ENCODE peak calls at places on chromosomes 2 and 18, in four cellular contexts. L is right cardiac atrium, N is body of pancreas, D is OCI-LY7. G is an unnamed sample.

GRCh38 chr2:4192119-4192518 is 488.7 kb downstream of the DCDC2C start:
- DNase-seq in L (no peak), N (no peak), D (no peak), G (no peak)

GRCh38 chr2:150646746-150647145 is 159.3 kb upstream of the RND3 start:
- DNase-seq in D (no peak), L (no peak), N (no peak), G (no peak)

GRCh38 chr18:22778996-22779395 is 154.1 kb upstream of the RBBP8 start:
- DNase-seq in D (no peak), N (no peak), L (peak; percentile 34), G (no peak)

GRCh38 chr2:197435598-197436435 is 989 bp upstream of the SF3B1 start:
- DNase-seq in D (peak; percentile 27), N (peak; percentile 9), L (no peak), G (no peak)

GRCh38 chr18:59437851-59438250 is 78.8 kb upstream of the LMAN1 start:
- DNase-seq in L (no peak), D (no peak), N (no peak), G (no peak)

GRCh38 chr18:79559121-79559835 is 120.3 kb upstream of the CTDP1 start:
- DNase-seq in L (no peak), N (no peak), D (no peak), G (peak; percentile 22)

GRCh38 chr18:34117319-34117718 is 107.4 kb downstream of the NOL4 start:
- DNase-seq in L (no peak), D (no peak), N (no peak), G (no peak)

GRCh38 chr2:68925298-68925885 is 27.3 kb downstream of the GKN2 start:
- DNase-seq in N (peak; percentile 53), L (no peak), D (peak; percentile 79), G (no peak)

GRCh38 chr2:233360771-233361176 is 6.5 kb downstream of the DGKD start:
- DNase-seq in N (no peak), L (peak; percentile 57), D (no peak), G (no peak)

GRCh38 chr2:161992526-161992925 is 81.5 kb downstream of the DPP4 start:
- DNase-seq in D (no peak), N (no peak), L (peak; percentile 38), G (no peak)

GRCh38 chr2:61436092-61436491 is 34.8 kb downstream of the USP34 start:
- DNase-seq in L (no peak), D (no peak), N (no peak), G (no peak)

GRCh38 chr2:188668017-188668663 is 306.0 kb upstream of the COL3A1 start:
- DNase-seq in L (no peak), D (no peak), N (no peak), G (no peak)

GRCh38 chr18:46340716-46341115 is 236.5 kb downstream of the HAUS1 start:
- DNase-seq in D (no peak), N (no peak), L (no peak), G (no peak)

GRCh38 chr2:109482371-109482841 is 131.4 kb downstream of the SEPTIN10 start:
- DNase-seq in L (peak; percentile 80), D (no peak), N (no peak), G (no peak)

GRCh38 chr18:57077786-57078552 is 68.9 kb upstream of the BOD1L2 start:
- DNase-seq in N (no peak), L (no peak), D (peak; percentile 85), G (no peak)

GRCh38 chr2:11357428-11357972 is 13.1 kb upstream of the ROCK2 start:
- DNase-seq in L (no peak), D (no peak), N (peak; percentile 70), G (no peak)

GRCh38 chr18:75491361-75491760 is 63.9 kb upstream of the SMIM21 start:
- DNase-seq in D (no peak), L (no peak), N (no peak), G (no peak)

GRCh38 chr18:7459851-7460774 is 107.0 kb upstream of the PTPRM start:
- DNase-seq in L (peak; percentile 69), D (no peak), N (no peak), G (no peak)

GRCh38 chr2:121994238-121995206 is 239.1 kb downstream of the TSN start:
- DNase-seq in D (no peak), N (no peak), L (no peak), G (no peak)

GRCh38 chr2:65049010-65049639 is 7.1 kb upstream of the CEP68 start:
- DNase-seq in D (no peak), L (no peak), N (no peak), G (no peak)

GRCh38 chr2:190881074-190881479 is 456 bp downstream of the GLS start:
- DNase-seq in N (no peak), L (no peak), D (no peak), G (no peak)

GRCh38 chr18:39675358-39675757 is 2109.8 kb upstream of the CELF4 start:
- DNase-seq in D (no peak), L (peak; percentile 18), N (no peak), G (no peak)

GRCh38 chr2:216023055-216023648 is 9.8 kb upstream of the MREG start:
- DNase-seq in N (peak; percentile 61), L (no peak), D (peak; percentile 58), G (no peak)

GRCh38 chr2:127455566-127456493 is 37.6 kb downstream of the PROC start:
- DNase-seq in D (no peak), N (no peak), L (no peak), G (no peak)

GRCh38 chr2:120862254-120863172 is 126.8 kb downstream of the GLI2 start:
- DNase-seq in N (no peak), D (no peak), L (peak; percentile 73), G (no peak)

GRCh38 chr2:216057688-216058193 is 23.9 kb downstream of the PECR start:
- DNase-seq in N (peak; percentile 29), D (peak; percentile 49), L (no peak), G (no peak)

GRCh38 chr2:168224346-168224745 is 23.0 kb downstream of the STK39 start:
- DNase-seq in D (no peak), L (no peak), N (no peak), G (no peak)

GRCh38 chr2:168997794-168998193 is 33.3 kb downstream of the ABCB11 start:
- DNase-seq in N (no peak), L (no peak), D (no peak), G (no peak)

GRCh38 chr18:59140287-59140885 is 702 bp downstream of the SEC11C start:
- DNase-seq in L (no peak), D (no peak), N (peak; percentile 35), G (peak; percentile 17)

GRCh38 chr2:201452058-201452736 is 657 bp downstream of the STRADB start:
- DNase-seq in N (no peak), D (no peak), L (peak; percentile 51), G (no peak)

GRCh38 chr18:27094621-27095020 is 90.5 kb downstream of the CHST9 start:
- DNase-seq in N (no peak), L (no peak), D (no peak), G (no peak)

GRCh38 chr2:218944759-218945404 is 14.6 kb upstream of the CDK5R2 start:
- DNase-seq in N (no peak), D (no peak), L (no peak), G (no peak)

GRCh38 chr2:165868211-165868610 is 74.2 kb upstream of the GALNT3 start:
- DNase-seq in N (no peak), L (no peak), D (no peak), G (no peak)

GRCh38 chr2:70411489-70412081 is 109.7 kb upstream of the FAM136A start:
- DNase-seq in N (no peak), D (no peak), L (no peak), G (no peak)

GRCh38 chr2:238794050-238794449 is 53.8 kb upstream of the TWIST2 start:
- DNase-seq in D (no peak), N (no peak), L (no peak), G (no peak)

GRCh38 chr2:100235098-100235497 is 87.2 kb downstream of the LONRF2 start:
- DNase-seq in D (peak; percentile 90), N (no peak), L (no peak), G (no peak)

GRCh38 chr2:158464426-158465281 is 7.9 kb downstream of the PKP4 start:
- DNase-seq in D (peak; percentile 40), N (no peak), L (no peak), G (no peak)

GRCh38 chr2:74873678-74874640 is 40.0 kb downstream of the HK2 start:
- DNase-seq in D (no peak), L (no peak), N (no peak), G (no peak)

GRCh38 chr2:74869522-74869921 is 35.6 kb downstream of the HK2 start:
- DNase-seq in N (no peak), L (no peak), D (no peak), G (no peak)

GRCh38 chr2:74873041-74873440 is 39.1 kb downstream of the HK2 start:
- DNase-seq in D (no peak), L (no peak), N (no peak), G (no peak)

GRCh38 chr2:74871414-74871813 is 37.5 kb downstream of the HK2 start:
- DNase-seq in L (no peak), D (no peak), N (no peak), G (no peak)

DNA sequence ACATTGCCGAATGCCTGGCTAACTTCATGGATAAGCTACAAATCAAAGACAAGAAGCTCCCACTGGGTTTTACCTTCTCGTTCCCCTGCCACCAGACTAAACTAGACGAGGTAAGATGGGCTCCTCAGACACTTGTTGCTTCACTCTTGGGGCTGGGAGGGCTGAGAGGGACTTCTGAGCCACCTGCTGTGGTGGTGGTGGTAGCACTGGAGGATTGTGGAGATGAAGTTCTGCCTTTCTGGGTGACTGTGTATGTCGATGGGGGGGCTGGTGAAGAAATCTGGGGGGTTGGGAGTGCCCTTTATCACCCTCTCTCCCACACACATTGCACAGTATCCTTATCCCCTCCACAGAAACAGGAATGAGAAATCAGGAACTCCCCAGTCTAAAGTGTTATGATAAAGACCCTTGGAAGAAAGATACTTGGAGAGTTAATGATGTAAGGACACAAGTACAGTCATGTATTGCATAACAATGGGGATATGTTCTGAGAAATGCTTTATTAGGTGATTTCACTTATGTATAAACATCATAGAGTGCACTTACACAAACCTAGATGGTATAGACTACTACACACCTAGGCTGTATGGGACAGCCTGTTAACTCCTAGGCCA is 38.5 kb downstream of the HK2 start:
- DNase-seq in L (no peak), N (no peak), D (no peak), G (no peak)
- H3K4me1 ChIP-seq in L (peaks cover 2% of the 10 kb centered on the region), N (peaks cover 15% of the 10 kb centered on the region), D (no peaks in the 10 kb centered on the region), G (no peaks in the 10 kb centered on the region)

GRCh38 chr2:96878796-96879544 is 9.1 kb upstream of the SEMA4C start:
- DNase-seq in N (no peak), L (no peak), D (no peak), G (no peak)

GRCh38 chr2:96880891-96881273 is 11.0 kb upstream of the SEMA4C start:
- DNase-seq in N (no peak), L (no peak), D (no peak), G (no peak)

GRCh38 chr2:96878171-96878570 is 8.3 kb upstream of the SEMA4C start:
- DNase-seq in N (no peak), L (no peak), D (no peak), G (no peak)

GRCh38 chr2:96877513-96878159 is 7.8 kb upstream of the SEMA4C start:
- DNase-seq in L (no peak), N (no peak), D (no peak), G (no peak)

GRCh38 chr2:96879545-96880040 is 9.7 kb upstream of the SEMA4C start:
- DNase-seq in N (no peak), D (no peak), L (no peak), G (no peak)
- H3K4me1 ChIP-seq in N (peaks cover 5% of the 10 kb centered on the region), D (peaks cover under 1% of the 10 kb centered on the region), L (no peaks in the 10 kb centered on the region), G (no peaks in the 10 kb centered on the region)

GRCh38 chr18:3599235-3599634 is 149.3 kb downstream of the TGIF1 start:
- DNase-seq in N (no peak), D (no peak), L (no peak), G (no peak)
- H3K4me1 ChIP-seq in N (peaks cover 52% of the 10 kb centered on the region), D (peaks cover 64% of the 10 kb centered on the region), L (peaks cover 18% of the 10 kb centered on the region), G (peaks cover 2% of the 10 kb centered on the region)

GRCh38 chr2:172458561-172459124 is 31.3 kb downstream of the ITGA6 start:
- DNase-seq in D (no peak), N (no peak), L (no peak), G (no peak)
- H3K4me1 ChIP-seq in D (peaks cover 14% of the 10 kb centered on the region), N (peaks cover 74% of the 10 kb centered on the region), L (peaks cover 13% of the 10 kb centered on the region), G (peaks cover 19% of the 10 kb centered on the region)

G was measured in breast epithelium.